ENCODE peak calls at places on chromosomes 6 and 20, in five cellular contexts. E, O, Y, S and C are unnamed samples.

GRCh38 chr6:17965397-17965796 is 22.0 kb downstream of the KIF13A start:
- DNase-seq in E (no peak), O (no peak), Y (peak; percentile 65), S (no peak), C (no peak)

GRCh38 chr20:48069626-48070025 is 284.3 kb upstream of the SULF2 start:
- DNase-seq in E (no peak), O (no peak), Y (no peak), S (no peak), C (no peak)

GRCh38 chr6:147131728-147132127 is 72.5 kb upstream of the STXBP5 start:
- DNase-seq in E (no peak), O (no peak), Y (peak; percentile 43), S (no peak), C (no peak)

GRCh38 chr6:33276864-33277662 is at the start of gene B3GALT4:
- DNase-seq in E (peak; percentile 86), O (no peak), Y (peak; percentile 68), S (no peak), C (peak; percentile 46)

GRCh38 chr6:91097316-91097878 is 510.5 kb upstream of the MAP3K7 start:
- DNase-seq in E (no peak), O (no peak), Y (no peak), S (no peak), C (no peak)

GRCh38 chr20:20744170-20744725 is 31.8 kb upstream of the RALGAPA2 start:
- DNase-seq in E (no peak), O (peak; percentile 40), Y (no peak), S (no peak), C (no peak)

GRCh38 chr6:159105716-159106115 is 60.9 kb upstream of the TAGAP start:
- DNase-seq in E (no peak), O (no peak), Y (no peak), S (no peak), C (no peak)

GRCh38 chr20:2381303-2381702 is 602 bp downstream of the TGM6 start:
- DNase-seq in E (no peak), O (no peak), Y (no peak), S (no peak), C (no peak)

GRCh38 chr6:78854501-78854900 is 12.8 kb upstream of the IRAK1BP1 start:
- DNase-seq in E (no peak), O (no peak), Y (no peak), S (no peak), C (no peak)
- TF ChIP-seq CEBPB in E (no peak), O (no peak), Y (no peak), S (no peak), C (no peak)

DNA sequence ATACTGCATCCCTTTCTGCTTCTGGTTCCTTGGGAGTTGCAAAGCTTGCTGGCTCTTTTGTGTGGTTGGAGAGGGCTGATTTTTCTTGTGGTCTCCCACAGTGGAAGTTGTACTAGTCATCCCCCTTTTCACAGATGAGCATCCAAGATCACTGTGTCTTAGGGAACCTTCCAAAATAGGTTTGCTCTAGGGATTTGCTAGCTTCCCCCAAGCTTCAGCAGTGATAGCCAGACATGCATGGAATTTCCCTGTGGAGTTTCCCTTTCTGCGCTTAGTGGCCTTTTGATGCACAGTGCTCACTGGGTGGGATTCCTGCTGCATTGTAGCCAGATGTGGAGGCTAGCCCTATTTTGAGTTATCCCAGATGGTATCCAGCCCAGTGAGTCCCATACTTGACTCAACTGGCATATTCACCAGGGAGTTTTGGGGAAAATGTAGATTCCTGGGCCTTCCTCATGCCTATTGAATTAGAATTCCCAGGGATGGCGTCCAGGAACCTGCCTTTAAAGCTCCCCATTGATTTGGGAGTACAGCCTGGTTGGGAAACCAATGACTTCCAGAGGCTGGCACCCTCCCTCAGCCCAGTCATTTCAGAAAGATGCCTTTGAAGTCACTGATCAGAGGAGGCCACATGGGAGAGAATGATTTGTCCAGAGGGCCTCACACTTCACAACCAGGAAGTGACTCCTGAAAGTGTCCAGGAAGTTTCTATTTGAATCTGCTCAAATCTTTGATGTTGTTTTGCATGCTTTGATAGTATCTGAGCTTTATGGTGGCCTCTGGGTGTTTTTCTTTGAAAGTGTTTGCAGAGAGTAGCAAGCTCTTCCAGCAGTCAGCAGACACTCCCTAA is 25.9 kb downstream of the PPARD start:
- DNase-seq in E (no peak), O (peak; percentile 96), Y (peak; percentile 83), S (peak; percentile 93), C (peak; percentile 55)
- TF ChIP-seq RAD21 in E (no peak), O (no peak), Y (no peak), S (peak; percentile 33), C (no peak)

DNA sequence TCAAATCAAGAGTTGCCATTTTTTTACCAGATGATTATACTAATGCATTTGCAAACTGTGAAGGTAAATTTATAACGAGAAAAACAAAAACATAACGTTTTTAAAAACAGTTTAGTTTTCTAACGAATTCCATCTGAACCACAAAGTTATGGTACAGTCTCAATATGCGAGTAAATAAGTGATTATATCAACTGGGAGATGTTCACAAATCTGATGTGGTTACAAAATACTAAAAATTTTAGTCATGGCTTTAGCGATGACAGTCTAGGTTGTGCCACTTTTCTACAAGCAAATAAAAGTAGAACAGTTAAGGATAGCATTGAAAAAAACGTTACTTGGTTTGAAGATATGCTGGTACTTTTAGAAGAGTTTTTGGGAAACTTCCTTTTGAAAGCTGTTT is 186.8 kb downstream of the FUT9 start:
- DNase-seq in E (no peak), O (no peak), Y (no peak), S (no peak), C (no peak)
- TF ChIP-seq CEBPB in E (no peak), O (no peak), Y (no peak), S (no peak), C (no peak)

GRCh38 chr20:23367770-23368169 is 5.8 kb downstream of the GZF1 start:
- DNase-seq in E (no peak), O (no peak), Y (peak; percentile 57), S (no peak), C (no peak)

GRCh38 chr20:23369424-23369823 is 7.4 kb downstream of the GZF1 start:
- DNase-seq in E (no peak), O (no peak), Y (no peak), S (no peak), C (no peak)

GRCh38 chr20:23365390-23366165 is 3.6 kb downstream of the GZF1 start:
- DNase-seq in E (no peak), O (no peak), Y (no peak), S (no peak), C (no peak)

GRCh38 chr20:23368316-23369110 is 6.5 kb downstream of the GZF1 start:
- DNase-seq in E (no peak), O (no peak), Y (peak; percentile 64), S (no peak), C (no peak)

GRCh38 chr20:23366384-23366783 is 4.4 kb downstream of the GZF1 start:
- DNase-seq in E (no peak), O (no peak), Y (no peak), S (no peak), C (no peak)
- TF ChIP-seq RAD21 in E (no peak), O (no peak), Y (no peak), S (no peak), C (no peak)